ENCODE peak calls at places on chromosomes 11 and 22, in seven cellular contexts. C is GM12878, M is HepG2, K is K562, A is HCT116, P is SK-N-SH, Q is H1. R is an unnamed sample.

GRCh38 chr11:9646324-9646723 is 17.6 kb upstream of the SWAP70 start:
- DNase-seq in C (no peak), M (no peak), K (no peak), A (no peak), P (no peak), Q (no peak), R (no peak)

GRCh38 chr11:117625237-117625636 is 171.8 kb downstream of the DSCAML1 start:
- DNase-seq in C (no peak), M (no peak), K (no peak), A (no peak), P (no peak), Q (no peak), R (no peak)

GRCh38 chr11:97615541-97615940 is 1225.7 kb downstream of the JRKL start:
- DNase-seq in C (no peak), M (no peak), K (no peak), A (no peak), P (no peak), Q (no peak), R (no peak)

GRCh38 chr11:14446701-14447169 is 52.9 kb downstream of the COPB1 start:
- DNase-seq in C (no peak), M (no peak), K (no peak), A (no peak), P (no peak), Q (no peak), R (no peak)

GRCh38 chr11:119759747-119760412 is 30.9 kb upstream of the NECTIN1 start:
- DNase-seq in C (no peak), M (no peak), K (no peak), A (no peak), P (no peak), Q (no peak), R (no peak)

GRCh38 chr11:68373189-68373809 is 60.9 kb downstream of the LRP5 start:
- DNase-seq in C (no peak), M (no peak), K (no peak), A (no peak), P (peak; percentile 94), Q (no peak), R (no peak)

GRCh38 chr22:24523873-24524272 is 28.7 kb downstream of the UPB1 start:
- DNase-seq in C (no peak), M (no peak), K (no peak), A (no peak), P (peak; percentile 69), Q (no peak), R (no peak)

GRCh38 chr11:130390071-130390758 is 38.2 kb downstream of the ADAMTS8 start:
- DNase-seq in C (no peak), M (peak; percentile 66), K (peak; percentile 16), A (peak; percentile 24), P (no peak), Q (no peak), R (peak; percentile 85)

GRCh38 chr22:46742576-46743221 is 4.6 kb upstream of the CERK start:
- DNase-seq in C (no peak), M (no peak), K (no peak), A (no peak), P (no peak), Q (no peak), R (peak; percentile 54)

GRCh38 chr11:78562398-78562797 is 12.3 kb downstream of the NARS2 start:
- DNase-seq in C (no peak), M (no peak), K (no peak), A (no peak), P (no peak), Q (no peak), R (no peak)

GRCh38 chr11:41201156-41201555 is 258.3 kb downstream of the LRRC4C start:
- DNase-seq in C (no peak), M (peak; percentile 21), K (peak; percentile 5), A (no peak), P (peak; percentile 16), Q (peak; percentile 29), R (peak; percentile 14)
- TF ChIP-seq JUND in C (no peak), M (no peak), K (no peak), A (no peak), P (no peak), Q (no peak), R (no peak)

GRCh38 chr22:48049116-48049515 is 1286.7 kb downstream of the TBC1D22A start:
- DNase-seq in C (no peak), M (no peak), K (no peak), A (no peak), P (no peak), Q (no peak), R (no peak)
- TF ChIP-seq JUND in C (no peak), M (no peak), K (no peak), A (no peak), P (no peak), Q (no peak), R (no peak)

GRCh38 chr11:35160902-35161585 is 22.1 kb downstream of the CD44 start:
- DNase-seq in C (no peak), M (no peak), K (no peak), A (no peak), P (peak; percentile 35), Q (no peak), R (no peak)

GRCh38 chr11:35159111-35159510 is 20.1 kb downstream of the CD44 start:
- DNase-seq in C (no peak), M (no peak), K (no peak), A (no peak), P (no peak), Q (no peak), R (no peak)

GRCh38 chr11:35162795-35163194 is 23.8 kb downstream of the CD44 start:
- DNase-seq in C (no peak), M (no peak), K (no peak), A (no peak), P (no peak), Q (no peak), R (no peak)

GRCh38 chr11:35158371-35159081 is 19.6 kb downstream of the CD44 start:
- DNase-seq in C (no peak), M (no peak), K (no peak), A (no peak), P (no peak), Q (no peak), R (peak; percentile 38)

GRCh38 chr11:35160248-35160820 is 21.4 kb downstream of the CD44 start:
- DNase-seq in C (no peak), M (no peak), K (no peak), A (no peak), P (no peak), Q (no peak), R (no peak)
- TF ChIP-seq JUND in C (no peak), M (no peak), K (no peak), A (no peak), P (no peak), Q (no peak), R (no peak)

GRCh38 chr22:48607901-48608650 is 1219.6 kb downstream of the BRD1 start:
- DNase-seq in C (no peak), M (no peak), K (no peak), A (no peak), P (no peak), Q (no peak), R (no peak)
- TF ChIP-seq JUND in C (no peak), M (no peak), K (no peak), A (no peak), P (no peak), Q (no peak), R (no peak)

GRCh38 chr11:32794439-32794838 is at the start of gene CCDC73:
- DNase-seq in C (no peak), M (no peak), K (no peak), A (no peak), P (peak; percentile 0), Q (no peak), R (no peak)
- TF ChIP-seq JUND in C (no peak), M (no peak), K (no peak), A (no peak), P (no peak), Q (no peak), R (no peak)

GRCh38 chr11:43135966-43136534 is 175.7 kb upstream of the API5 start:
- DNase-seq in C (peak; percentile 40), M (no peak), K (no peak), A (no peak), P (no peak), Q (no peak), R (no peak)
- TF ChIP-seq JUND in C (no peak), M (no peak), K (no peak), A (no peak), P (no peak), Q (no peak), R (no peak)

GRCh38 chr11:44928807-44929206 is 21.9 kb downstream of the TP53I11 start:
- DNase-seq in C (no peak), M (no peak), K (no peak), A (no peak), P (no peak), Q (no peak), R (no peak)
- TF ChIP-seq JUND in C (no peak), M (no peak), K (no peak), A (no peak), P (no peak), Q (no peak), R (no peak)

GRCh38 chr22:50517495-50518260 is 7.7 kb downstream of the SCO2 start:
- DNase-seq in C (no peak), M (no peak), K (no peak), A (no peak), P (peak; percentile 14), Q (no peak), R (no peak)
- TF ChIP-seq JUND in C (no peak), M (no peak), K (no peak), A (no peak), P (no peak), Q (no peak), R (no peak)

R was measured in T47D.